ENCODE peak calls at places on chromosome 7, in nine cellular contexts. W is fibroblast of lung; P is NCI-H446; B is activated T-cell treated with anti-CD3 and anti-CD28 coated beads, Interleukin-2, amount 50 U/mL, for 24 hours; V is GM19239; F is left cardiac atrium; Q is HFF-Myc; M is T-cell; A is stimulated activated CD4-positive, alpha-beta T cell treated with anti-CD3 and anti-CD28 coated beads, Interleukin-1b, Interleukin-23, amount 100 ng/mL, for 24 hours. H is an unnamed sample.

GRCh38 chr7:107813524-107813923 is 10.5 kb upstream of the SLC26A3 start:
- DNase-seq in F (no peak), M (no peak), Q (no peak), V (no peak), B (peak), A (no peak), W (no peak), P (no peak), H (no peak)

GRCh38 chr7:49800031-49800430 is 26.6 kb downstream of the VWC2 start:
- DNase-seq in W (no peak), A (no peak), P (peak), F (no peak), Q (no peak), B (no peak), M (no peak), V (no peak), H (no peak)

GRCh38 chr7:122402235-122402634 is 97.7 kb upstream of the FEZF1 start:
- DNase-seq in W (no peak), F (no peak), B (no peak), A (no peak), M (no peak), V (no peak), Q (no peak), P (no peak), H (no peak)

GRCh38 chr7:157136372-157136771 is 2.4 kb upstream of the UBE3C start:
- DNase-seq in V (no peak), W (peak), B (no peak), M (no peak), Q (peak), A (no peak), P (no peak), F (no peak), H (no peak)

GRCh38 chr7:44269417-44269816 is 56.0 kb downstream of the CAMK2B start:
- DNase-seq in V (no peak), B (no peak), A (no peak), Q (no peak), M (no peak), F (no peak), P (no peak), W (no peak), H (no peak)

GRCh38 chr7:101686030-101686429 is 56.9 kb upstream of the MYL10 start:
- DNase-seq in Q (no peak), V (no peak), M (no peak), B (no peak), A (no peak), F (no peak), P (no peak), W (no peak), H (no peak)

GRCh38 chr7:29033584-29033983 is 75.5 kb upstream of the TRIL start:
- DNase-seq in A (no peak), F (no peak), W (no peak), M (no peak), B (no peak), P (no peak), Q (no peak), V (no peak), H (no peak)

GRCh38 chr7:28354601-28355062 is 57.7 kb upstream of the CREB5 start:
- DNase-seq in P (peak), A (no peak), V (no peak), F (no peak), Q (peak), W (peak), M (no peak), B (no peak), H (no peak)

GRCh38 chr7:90455163-90456030 is 14.0 kb upstream of the PTTG1IP2 start:
- DNase-seq in Q (peak), B (no peak), W (peak), A (no peak), V (peak), M (no peak), F (no peak), P (peak), H (no peak)

GRCh38 chr7:124701955-124702354 is 63.6 kb downstream of the GPR37 start:
- DNase-seq in B (no peak), Q (no peak), M (no peak), V (no peak), W (peak), A (no peak), P (peak), F (no peak), H (no peak)

GRCh38 chr7:55546826-55547225 is 25.5 kb downstream of the VOPP1 start:
- DNase-seq in M (no peak), V (no peak), W (peak), A (no peak), P (peak), F (peak), B (peak), Q (peak), H (no peak)

GRCh38 chr7:96449094-96449493 is 127.2 kb upstream of the SLC25A13 start:
- DNase-seq in P (no peak), W (no peak), B (no peak), Q (no peak), M (no peak), F (no peak), V (no peak), A (no peak), H (no peak)

GRCh38 chr7:137994091-137994688 is 7.7 kb downstream of the CREB3L2 start:
- DNase-seq in B (no peak), A (no peak), M (no peak), P (peak), V (no peak), W (no peak), Q (no peak), F (no peak), H (no peak)

GRCh38 chr7:26930201-26930600 is 65.8 kb upstream of the SKAP2 start:
- DNase-seq in W (no peak), B (no peak), A (no peak), F (no peak), V (no peak), M (no peak), P (no peak), Q (no peak), H (no peak)

GRCh38 chr7:106031271-106032029 is 68.4 kb downstream of the CDHR3 start:
- DNase-seq in A (no peak), B (no peak), M (no peak), Q (no peak), W (peak), F (no peak), V (no peak), P (peak), H (no peak)

GRCh38 chr7:129919492-129919891 is 33.3 kb downstream of the UBE2H start:
- DNase-seq in A (no peak), P (no peak), M (no peak), B (no peak), Q (no peak), F (no peak), W (no peak), V (no peak), H (no peak)

GRCh38 chr7:47794016-47794415 is 154.2 kb downstream of the PKD1L1 start:
- DNase-seq in W (no peak), Q (no peak), V (no peak), A (no peak), B (no peak), F (no peak), P (no peak), M (no peak), H (no peak)

GRCh38 chr7:90552521-90552920 is 43.6 kb upstream of the CDK14 start:
- DNase-seq in B (no peak), F (no peak), A (no peak), P (no peak), M (no peak), Q (no peak), V (no peak), W (peak), H (no peak)

GRCh38 chr7:159019111-159019510 is 125.6 kb downstream of the VIPR2 start:
- DNase-seq in V (no peak), B (no peak), P (no peak), A (no peak), F (no peak), W (no peak), M (no peak), Q (no peak), H (no peak)

GRCh38 chr7:66114743-66115727 is at the start of gene CRCP:
- DNase-seq in M (peak), V (peak), P (peak), Q (no peak), B (peak), A (peak), F (peak), W (peak), H (peak)

GRCh38 chr7:101240226-101241014 is 2.8 kb upstream of the CLDN15 start:
- DNase-seq in P (no peak), M (no peak), V (no peak), Q (no peak), F (peak), A (no peak), B (no peak), W (no peak), H (no peak)

GRCh38 chr7:107920048-107920772 is 29.2 kb downstream of the DLD start:
- DNase-seq in A (no peak), F (no peak), P (no peak), M (no peak), B (no peak), W (peak), Q (no peak), V (no peak), H (no peak)

GRCh38 chr7:148700693-148701092 is 2.0 kb downstream of the CUL1 start:
- DNase-seq in Q (no peak), A (no peak), W (peak), F (peak), B (no peak), P (peak), M (peak), V (no peak), H (peak)

GRCh38 chr7:12756841-12757240 is 69.4 kb downstream of the ARL4A start:
- DNase-seq in Q (no peak), P (no peak), F (no peak), W (no peak), V (no peak), B (no peak), M (no peak), A (no peak), H (no peak)

GRCh38 chr7:35717516-35717915 is 22.6 kb upstream of the HERPUD2 start:
- DNase-seq in P (no peak), F (no peak), W (no peak), Q (no peak), M (no peak), V (no peak), A (no peak), B (no peak), H (no peak)

GRCh38 chr7:45623157-45623556 is 49.0 kb downstream of the ADCY1 start:
- DNase-seq in A (no peak), Q (no peak), M (no peak), B (no peak), F (no peak), V (no peak), W (no peak), P (no peak), H (no peak)

H was measured in CD8-positive, alpha-beta memory T cell.